ENCODE peak calls at places on chromosomes 2 and 18, in ten cellular contexts. One of them, this sample, is unnamed.
A peak's percentile ranks its signal among the peaks of the same experiment; 100 is the strongest.

GRCh38 chr18:12599966-12600365 is 57.9 kb downstream of the SPIRE1 start:
- DNase-seq in cardiac muscle cell: no peak
- DNase-seq in neural progenitor cell: no peak
- DNase-seq in OCI-LY7: no peak
- DNase-seq in pancreas: no peak
- DNase-seq in glutamatergic neuron: no peak
- DNase-seq in Calu3: no peak
- DNase-seq in heart left ventricle: no peak
- DNase-seq in fibroblast of lung: no peak
- DNase-seq in epithelial cell of esophagus: peak; percentile 14
- DNase-seq in this sample: no peak

GRCh38 chr2:36670881-36671595 is 25.5 kb upstream of the VIT start:
- DNase-seq in pancreas: no peak
- DNase-seq in epithelial cell of esophagus: peak; percentile 41
- DNase-seq in neural progenitor cell: no peak
- DNase-seq in OCI-LY7: no peak
- DNase-seq in glutamatergic neuron: no peak
- DNase-seq in heart left ventricle: no peak
- DNase-seq in Calu3: no peak
- DNase-seq in cardiac muscle cell: peak; percentile 33
- DNase-seq in fibroblast of lung: peak; percentile 20
- DNase-seq in this sample: no peak

GRCh38 chr2:229679393-229680125 is 34.8 kb downstream of the DNER start:
- DNase-seq in fibroblast of lung: no peak
- DNase-seq in OCI-LY7: no peak
- DNase-seq in neural progenitor cell: no peak
- DNase-seq in cardiac muscle cell: no peak
- DNase-seq in Calu3: no peak
- DNase-seq in heart left ventricle: no peak
- DNase-seq in glutamatergic neuron: no peak
- DNase-seq in pancreas: no peak
- DNase-seq in epithelial cell of esophagus: peak; percentile 43
- DNase-seq in this sample: no peak

GRCh38 chr2:149004836-149005235 is 33.7 kb upstream of the LYPD6B start:
- DNase-seq in glutamatergic neuron: no peak
- DNase-seq in OCI-LY7: no peak
- DNase-seq in cardiac muscle cell: no peak
- DNase-seq in pancreas: no peak
- DNase-seq in neural progenitor cell: no peak
- DNase-seq in Calu3: no peak
- DNase-seq in epithelial cell of esophagus: peak; percentile 23
- DNase-seq in heart left ventricle: no peak
- DNase-seq in fibroblast of lung: no peak
- DNase-seq in this sample: no peak

GRCh38 chr2:233416706-233417105 is 62.4 kb downstream of the DGKD start:
- DNase-seq in glutamatergic neuron: no peak
- DNase-seq in cardiac muscle cell: no peak
- DNase-seq in heart left ventricle: no peak
- DNase-seq in neural progenitor cell: no peak
- DNase-seq in fibroblast of lung: no peak
- DNase-seq in pancreas: no peak
- DNase-seq in OCI-LY7: no peak
- DNase-seq in epithelial cell of esophagus: no peak
- DNase-seq in Calu3: no peak
- DNase-seq in this sample: no peak

GRCh38 chr2:109290887-109291675 is 162.1 kb downstream of the SH3RF3 start:
- DNase-seq in neural progenitor cell: no peak
- DNase-seq in fibroblast of lung: peak; percentile 66
- DNase-seq in heart left ventricle: peak; percentile 65
- DNase-seq in glutamatergic neuron: no peak
- DNase-seq in pancreas: no peak
- DNase-seq in cardiac muscle cell: no peak
- DNase-seq in OCI-LY7: no peak
- DNase-seq in Calu3: no peak
- DNase-seq in epithelial cell of esophagus: no peak
- DNase-seq in this sample: peak; percentile 54

GRCh38 chr2:47035615-47036488 is 119.3 kb downstream of the STPG4 start:
- DNase-seq in pancreas: no peak
- DNase-seq in glutamatergic neuron: no peak
- DNase-seq in OCI-LY7: no peak
- DNase-seq in cardiac muscle cell: no peak
- DNase-seq in neural progenitor cell: peak; percentile 53
- DNase-seq in epithelial cell of esophagus: no peak
- DNase-seq in fibroblast of lung: no peak
- DNase-seq in Calu3: no peak
- DNase-seq in heart left ventricle: no peak
- DNase-seq in this sample: no peak

GRCh38 chr2:33436083-33436482 is 40.4 kb upstream of the RASGRP3 start:
- DNase-seq in glutamatergic neuron: no peak
- DNase-seq in pancreas: no peak
- DNase-seq in neural progenitor cell: no peak
- DNase-seq in cardiac muscle cell: peak; percentile 41
- DNase-seq in fibroblast of lung: no peak
- DNase-seq in Calu3: no peak
- DNase-seq in OCI-LY7: no peak
- DNase-seq in heart left ventricle: no peak
- DNase-seq in epithelial cell of esophagus: no peak
- DNase-seq in this sample: no peak

GRCh38 chr2:67877281-67877680 is 185.5 kb downstream of the C1D start:
- DNase-seq in epithelial cell of esophagus: no peak
- DNase-seq in OCI-LY7: no peak
- DNase-seq in Calu3: no peak
- DNase-seq in neural progenitor cell: peak; percentile 27
- DNase-seq in heart left ventricle: no peak
- DNase-seq in fibroblast of lung: no peak
- DNase-seq in cardiac muscle cell: no peak
- DNase-seq in glutamatergic neuron: peak; percentile 20
- DNase-seq in pancreas: no peak
- DNase-seq in this sample: no peak

GRCh38 chr2:175871331-175871730 is 130.7 kb downstream of the LNPK start:
- DNase-seq in epithelial cell of esophagus: no peak
- DNase-seq in fibroblast of lung: no peak
- DNase-seq in Calu3: no peak
- DNase-seq in OCI-LY7: no peak
- DNase-seq in neural progenitor cell: no peak
- DNase-seq in pancreas: no peak
- DNase-seq in cardiac muscle cell: peak; percentile 3
- DNase-seq in heart left ventricle: no peak
- DNase-seq in glutamatergic neuron: no peak
- DNase-seq in this sample: no peak

GRCh38 chr18:77098554-77099174 is 33.9 kb downstream of the MBP start:
- DNase-seq in cardiac muscle cell: no peak
- DNase-seq in epithelial cell of esophagus: no peak
- DNase-seq in fibroblast of lung: peak; percentile 33
- DNase-seq in OCI-LY7: peak; percentile 31
- DNase-seq in glutamatergic neuron: no peak
- DNase-seq in neural progenitor cell: no peak
- DNase-seq in pancreas: no peak
- DNase-seq in heart left ventricle: peak; percentile 37
- DNase-seq in Calu3: no peak
- DNase-seq in this sample: peak; percentile 46

GRCh38 chr18:52716926-52717325 is 376.9 kb downstream of the DCC start:
- DNase-seq in OCI-LY7: no peak
- DNase-seq in fibroblast of lung: peak; percentile 9
- DNase-seq in cardiac muscle cell: peak; percentile 2
- DNase-seq in Calu3: no peak
- DNase-seq in pancreas: no peak
- DNase-seq in heart left ventricle: no peak
- DNase-seq in epithelial cell of esophagus: peak; percentile 17
- DNase-seq in glutamatergic neuron: no peak
- DNase-seq in neural progenitor cell: peak; percentile 8
- DNase-seq in this sample: peak; percentile 6

GRCh38 chr2:130760754-130761751 is 5.7 kb downstream of the AMER3 start:
- DNase-seq in Calu3: no peak
- DNase-seq in heart left ventricle: no peak
- DNase-seq in OCI-LY7: no peak
- DNase-seq in epithelial cell of esophagus: no peak
- DNase-seq in glutamatergic neuron: no peak
- DNase-seq in pancreas: no peak
- DNase-seq in cardiac muscle cell: no peak
- DNase-seq in fibroblast of lung: no peak
- DNase-seq in neural progenitor cell: no peak
- DNase-seq in this sample: no peak

GRCh38 chr18:35441857-35442595 is 55.7 kb downstream of the INO80C start:
- DNase-seq in glutamatergic neuron: no peak
- DNase-seq in pancreas: no peak
- DNase-seq in OCI-LY7: peak; percentile 7
- DNase-seq in heart left ventricle: no peak
- DNase-seq in fibroblast of lung: no peak
- DNase-seq in cardiac muscle cell: no peak
- DNase-seq in Calu3: no peak
- DNase-seq in neural progenitor cell: no peak
- DNase-seq in epithelial cell of esophagus: peak; percentile 86
- DNase-seq in this sample: no peak

GRCh38 chr18:13452448-13452811 is 233.9 kb downstream of the LDLRAD4 start:
- DNase-seq in epithelial cell of esophagus: no peak
- DNase-seq in neural progenitor cell: peak; percentile 15
- DNase-seq in pancreas: no peak
- DNase-seq in fibroblast of lung: no peak
- DNase-seq in OCI-LY7: no peak
- DNase-seq in heart left ventricle: no peak
- DNase-seq in Calu3: no peak
- DNase-seq in glutamatergic neuron: no peak
- DNase-seq in cardiac muscle cell: peak; percentile 43
- DNase-seq in this sample: peak; percentile 38

GRCh38 chr2:158395166-158395565 is 61.4 kb downstream of the CCDC148 start:
- DNase-seq in pancreas: no peak
- DNase-seq in fibroblast of lung: no peak
- DNase-seq in cardiac muscle cell: no peak
- DNase-seq in glutamatergic neuron: no peak
- DNase-seq in epithelial cell of esophagus: peak; percentile 54
- DNase-seq in heart left ventricle: no peak
- DNase-seq in Calu3: peak; percentile 50
- DNase-seq in OCI-LY7: no peak
- DNase-seq in neural progenitor cell: peak; percentile 14
- DNase-seq in this sample: no peak

GRCh38 chr2:873651-874580 is 76.7 kb upstream of the SNTG2 start:
- DNase-seq in heart left ventricle: no peak
- DNase-seq in glutamatergic neuron: no peak
- DNase-seq in cardiac muscle cell: no peak
- DNase-seq in Calu3: no peak
- DNase-seq in pancreas: no peak
- DNase-seq in epithelial cell of esophagus: no peak
- DNase-seq in neural progenitor cell: no peak
- DNase-seq in fibroblast of lung: no peak
- DNase-seq in OCI-LY7: no peak
- DNase-seq in this sample: no peak

GRCh38 chr2:239706407-239706806 is 305.6 kb upstream of the HDAC4 start:
- DNase-seq in cardiac muscle cell: peak; percentile 7
- DNase-seq in heart left ventricle: no peak
- DNase-seq in OCI-LY7: no peak
- DNase-seq in glutamatergic neuron: no peak
- DNase-seq in pancreas: no peak
- DNase-seq in epithelial cell of esophagus: no peak
- DNase-seq in Calu3: no peak
- DNase-seq in neural progenitor cell: peak; percentile 35
- DNase-seq in fibroblast of lung: no peak
- DNase-seq in this sample: no peak

GRCh38 chr2:44061469-44061868 is 65.7 kb upstream of the LRPPRC start:
- DNase-seq in Calu3: no peak
- DNase-seq in pancreas: no peak
- DNase-seq in OCI-LY7: no peak
- DNase-seq in cardiac muscle cell: no peak
- DNase-seq in fibroblast of lung: no peak
- DNase-seq in epithelial cell of esophagus: no peak
- DNase-seq in neural progenitor cell: no peak
- DNase-seq in heart left ventricle: no peak
- DNase-seq in glutamatergic neuron: no peak
- DNase-seq in this sample: no peak

DNA sequence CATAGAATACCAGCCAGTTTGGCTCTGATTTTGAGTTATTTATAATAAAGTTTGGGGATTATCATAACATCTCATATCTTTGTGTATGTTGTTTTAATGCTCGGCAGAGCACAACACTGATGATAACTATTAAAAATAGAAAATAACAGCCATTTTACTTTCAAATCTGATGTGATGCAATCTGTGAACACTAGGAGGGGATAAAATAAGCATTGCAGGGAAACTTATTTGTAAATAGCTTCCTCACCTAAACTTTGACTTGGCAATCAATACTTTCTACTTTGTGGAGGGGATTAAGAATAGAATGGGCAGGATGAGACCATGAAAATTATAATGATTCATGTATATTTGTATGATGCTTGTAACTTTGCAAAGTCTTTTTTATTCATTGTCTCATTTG is 54.4 kb downstream of the USP14 start:
- DNase-seq in pancreas: no peak
- DNase-seq in cardiac muscle cell: peak; percentile 9
- DNase-seq in heart left ventricle: no peak
- DNase-seq in epithelial cell of esophagus: no peak
- DNase-seq in fibroblast of lung: peak; percentile 11
- DNase-seq in glutamatergic neuron: no peak
- DNase-seq in OCI-LY7: peak; percentile 2
- DNase-seq in Calu3: no peak
- DNase-seq in neural progenitor cell: no peak
- DNase-seq in this sample: no peak
- TF ChIP-seq CTCF in pancreas: no peak
- TF ChIP-seq CTCF in cardiac muscle cell: no peak
- TF ChIP-seq CTCF in heart left ventricle: no peak
- TF ChIP-seq CTCF in epithelial cell of esophagus: peak; percentile 12
- TF ChIP-seq CTCF in fibroblast of lung: no peak
- TF ChIP-seq CTCF in glutamatergic neuron: no peak
- TF ChIP-seq CTCF in OCI-LY7: peak; percentile 41
- TF ChIP-seq CTCF in Calu3: no peak
- TF ChIP-seq CTCF in neural progenitor cell: peak; percentile 14
- TF ChIP-seq CTCF in this sample: no peak

GRCh38 chr2:177717831-177718618 is 325.5 kb downstream of the AGPS start:
- DNase-seq in heart left ventricle: no peak
- DNase-seq in pancreas: no peak
- DNase-seq in cardiac muscle cell: no peak
- DNase-seq in neural progenitor cell: no peak
- DNase-seq in fibroblast of lung: no peak
- DNase-seq in Calu3: no peak
- DNase-seq in OCI-LY7: peak; percentile 2
- DNase-seq in epithelial cell of esophagus: no peak
- DNase-seq in glutamatergic neuron: no peak
- DNase-seq in this sample: no peak
- TF ChIP-seq CTCF in heart left ventricle: no peak
- TF ChIP-seq CTCF in pancreas: no peak
- TF ChIP-seq CTCF in cardiac muscle cell: peak; percentile 35
- TF ChIP-seq CTCF in neural progenitor cell: peak; percentile 40
- TF ChIP-seq CTCF in fibroblast of lung: no peak
- TF ChIP-seq CTCF in Calu3: no peak
- TF ChIP-seq CTCF in OCI-LY7: peak; percentile 67
- TF ChIP-seq CTCF in epithelial cell of esophagus: no peak
- TF ChIP-seq CTCF in glutamatergic neuron: no peak
- TF ChIP-seq CTCF in this sample: peak; percentile 46

GRCh38 chr2:53460347-53460746 is 307.3 kb upstream of the CHAC2 start:
- DNase-seq in glutamatergic neuron: no peak
- DNase-seq in cardiac muscle cell: no peak
- DNase-seq in heart left ventricle: no peak
- DNase-seq in OCI-LY7: no peak
- DNase-seq in pancreas: no peak
- DNase-seq in neural progenitor cell: no peak
- DNase-seq in epithelial cell of esophagus: peak; percentile 15
- DNase-seq in fibroblast of lung: no peak
- DNase-seq in Calu3: peak; percentile 70
- DNase-seq in this sample: peak; percentile 9
- TF ChIP-seq CTCF in glutamatergic neuron: no peak
- TF ChIP-seq CTCF in cardiac muscle cell: no peak
- TF ChIP-seq CTCF in heart left ventricle: no peak
- TF ChIP-seq CTCF in OCI-LY7: no peak
- TF ChIP-seq CTCF in pancreas: no peak
- TF ChIP-seq CTCF in neural progenitor cell: no peak
- TF ChIP-seq CTCF in epithelial cell of esophagus: no peak
- TF ChIP-seq CTCF in fibroblast of lung: no peak
- TF ChIP-seq CTCF in Calu3: no peak
- TF ChIP-seq CTCF in this sample: no peak

GRCh38 chr2:58553937-58554336 is 312.8 kb upstream of the FANCL start:
- DNase-seq in glutamatergic neuron: no peak
- DNase-seq in heart left ventricle: no peak
- DNase-seq in OCI-LY7: no peak
- DNase-seq in pancreas: no peak
- DNase-seq in Calu3: peak; percentile 34
- DNase-seq in cardiac muscle cell: peak; percentile 1
- DNase-seq in neural progenitor cell: peak; percentile 46
- DNase-seq in epithelial cell of esophagus: peak; percentile 37
- DNase-seq in fibroblast of lung: peak; percentile 9
- DNase-seq in this sample: no peak
- TF ChIP-seq CTCF in glutamatergic neuron: no peak
- TF ChIP-seq CTCF in heart left ventricle: no peak
- TF ChIP-seq CTCF in OCI-LY7: peak; percentile 20
- TF ChIP-seq CTCF in pancreas: no peak
- TF ChIP-seq CTCF in Calu3: no peak
- TF ChIP-seq CTCF in cardiac muscle cell: peak; percentile 3
- TF ChIP-seq CTCF in neural progenitor cell: peak; percentile 53
- TF ChIP-seq CTCF in epithelial cell of esophagus: peak; percentile 55
- TF ChIP-seq CTCF in fibroblast of lung: no peak
- TF ChIP-seq CTCF in this sample: no peak

This sample was measured in heart right ventricle.